ENCODE peak calls at places on chromosomes 2 and 18, in five cellular contexts. One of them, this sample, is unnamed.

GRCh38 chr2:25207078-25207545 is 38.7 kb upstream of the POMC start:
- DNase-seq in activated effector memory CD4-positive, alpha-beta T cell treated with anti-CD3 and anti-CD28 coated beads, Interleukin-2, amount 50 U/mL, for 16 hours: no peak
- DNase-seq in hypothalamus: no peak
- DNase-seq in C1 segment of cervical spinal cord: no peak
- DNase-seq in NCI-H1105: no peak
- DNase-seq in this sample: no peak

GRCh38 chr18:79630266-79631095 is 49.1 kb upstream of the CTDP1 start:
- DNase-seq in activated effector memory CD4-positive, alpha-beta T cell treated with anti-CD3 and anti-CD28 coated beads, Interleukin-2, amount 50 U/mL, for 16 hours: peak; percentile 60
- DNase-seq in hypothalamus: no peak
- DNase-seq in C1 segment of cervical spinal cord: no peak
- DNase-seq in NCI-H1105: no peak
- DNase-seq in this sample: no peak

GRCh38 chr2:214077727-214078126 is 333.1 kb upstream of the VWC2L start:
- DNase-seq in activated effector memory CD4-positive, alpha-beta T cell treated with anti-CD3 and anti-CD28 coated beads, Interleukin-2, amount 50 U/mL, for 16 hours: no peak
- DNase-seq in hypothalamus: no peak
- DNase-seq in C1 segment of cervical spinal cord: no peak
- DNase-seq in NCI-H1105: no peak
- DNase-seq in this sample: no peak

GRCh38 chr2:18500333-18500732 is 60.1 kb downstream of the RDH14 start:
- DNase-seq in activated effector memory CD4-positive, alpha-beta T cell treated with anti-CD3 and anti-CD28 coated beads, Interleukin-2, amount 50 U/mL, for 16 hours: no peak
- DNase-seq in hypothalamus: no peak
- DNase-seq in C1 segment of cervical spinal cord: no peak
- DNase-seq in NCI-H1105: no peak
- DNase-seq in this sample: no peak

GRCh38 chr2:55587-56448 is 9.5 kb upstream of the FAM110C start:
- DNase-seq in activated effector memory CD4-positive, alpha-beta T cell treated with anti-CD3 and anti-CD28 coated beads, Interleukin-2, amount 50 U/mL, for 16 hours: no peak
- DNase-seq in hypothalamus: no peak
- DNase-seq in C1 segment of cervical spinal cord: no peak
- DNase-seq in NCI-H1105: no peak
- DNase-seq in this sample: no peak

GRCh38 chr2:124824441-124824840 is 799.4 kb downstream of the CNTNAP5 start:
- DNase-seq in activated effector memory CD4-positive, alpha-beta T cell treated with anti-CD3 and anti-CD28 coated beads, Interleukin-2, amount 50 U/mL, for 16 hours: no peak
- DNase-seq in hypothalamus: no peak
- DNase-seq in C1 segment of cervical spinal cord: no peak
- DNase-seq in NCI-H1105: no peak
- DNase-seq in this sample: no peak

GRCh38 chr2:12702661-12703121 is 14.0 kb upstream of the TRIB2 start:
- DNase-seq in activated effector memory CD4-positive, alpha-beta T cell treated with anti-CD3 and anti-CD28 coated beads, Interleukin-2, amount 50 U/mL, for 16 hours: no peak
- DNase-seq in hypothalamus: no peak
- DNase-seq in C1 segment of cervical spinal cord: no peak
- DNase-seq in NCI-H1105: no peak
- DNase-seq in this sample: no peak

GRCh38 chr2:129087133-129087813 is 768.6 kb upstream of the HS6ST1 start:
- DNase-seq in activated effector memory CD4-positive, alpha-beta T cell treated with anti-CD3 and anti-CD28 coated beads, Interleukin-2, amount 50 U/mL, for 16 hours: no peak
- DNase-seq in hypothalamus: no peak
- DNase-seq in C1 segment of cervical spinal cord: no peak
- DNase-seq in NCI-H1105: no peak
- DNase-seq in this sample: no peak

GRCh38 chr2:166926657-166927056 is 38.4 kb downstream of the XIRP2 start:
- DNase-seq in activated effector memory CD4-positive, alpha-beta T cell treated with anti-CD3 and anti-CD28 coated beads, Interleukin-2, amount 50 U/mL, for 16 hours: no peak
- DNase-seq in hypothalamus: no peak
- DNase-seq in C1 segment of cervical spinal cord: no peak
- DNase-seq in NCI-H1105: no peak
- DNase-seq in this sample: no peak

GRCh38 chr18:35581555-35582309 is at the start of gene GALNT1:
- DNase-seq in activated effector memory CD4-positive, alpha-beta T cell treated with anti-CD3 and anti-CD28 coated beads, Interleukin-2, amount 50 U/mL, for 16 hours: peak; percentile 68
- DNase-seq in hypothalamus: no peak
- DNase-seq in C1 segment of cervical spinal cord: peak; percentile 48
- DNase-seq in NCI-H1105: peak; percentile 29
- DNase-seq in this sample: peak; percentile 11

GRCh38 chr2:101302016-101302415 is 6.5 kb downstream of the RNF149 start:
- DNase-seq in activated effector memory CD4-positive, alpha-beta T cell treated with anti-CD3 and anti-CD28 coated beads, Interleukin-2, amount 50 U/mL, for 16 hours: no peak
- DNase-seq in hypothalamus: no peak
- DNase-seq in C1 segment of cervical spinal cord: no peak
- DNase-seq in NCI-H1105: no peak
- DNase-seq in this sample: no peak

GRCh38 chr2:61887684-61888303 is 662 bp downstream of the CCT4 start:
- DNase-seq in activated effector memory CD4-positive, alpha-beta T cell treated with anti-CD3 and anti-CD28 coated beads, Interleukin-2, amount 50 U/mL, for 16 hours: peak; percentile 72
- DNase-seq in hypothalamus: no peak
- DNase-seq in C1 segment of cervical spinal cord: no peak
- DNase-seq in NCI-H1105: no peak
- DNase-seq in this sample: no peak

GRCh38 chr2:2007551-2008501 is 263.5 kb upstream of the PXDN start:
- DNase-seq in activated effector memory CD4-positive, alpha-beta T cell treated with anti-CD3 and anti-CD28 coated beads, Interleukin-2, amount 50 U/mL, for 16 hours: no peak
- DNase-seq in hypothalamus: no peak
- DNase-seq in C1 segment of cervical spinal cord: no peak
- DNase-seq in NCI-H1105: no peak
- DNase-seq in this sample: no peak

GRCh38 chr2:100107911-100108647 is 34.3 kb downstream of the AFF3 start:
- DNase-seq in activated effector memory CD4-positive, alpha-beta T cell treated with anti-CD3 and anti-CD28 coated beads, Interleukin-2, amount 50 U/mL, for 16 hours: no peak
- DNase-seq in hypothalamus: no peak
- DNase-seq in C1 segment of cervical spinal cord: no peak
- DNase-seq in NCI-H1105: no peak
- DNase-seq in this sample: no peak

GRCh38 chr2:195319112-195319460 is 337.9 kb upstream of the SLC39A10 start:
- DNase-seq in activated effector memory CD4-positive, alpha-beta T cell treated with anti-CD3 and anti-CD28 coated beads, Interleukin-2, amount 50 U/mL, for 16 hours: no peak
- DNase-seq in hypothalamus: no peak
- DNase-seq in C1 segment of cervical spinal cord: no peak
- DNase-seq in NCI-H1105: no peak
- DNase-seq in this sample: no peak

GRCh38 chr2:233264667-233265066 is 13.2 kb downstream of the ATG16L1 start:
- DNase-seq in activated effector memory CD4-positive, alpha-beta T cell treated with anti-CD3 and anti-CD28 coated beads, Interleukin-2, amount 50 U/mL, for 16 hours: no peak
- DNase-seq in hypothalamus: no peak
- DNase-seq in C1 segment of cervical spinal cord: no peak
- DNase-seq in NCI-H1105: no peak
- DNase-seq in this sample: no peak

GRCh38 chr2:223944166-223944703 is 900 bp downstream of the WDFY1 start:
- DNase-seq in activated effector memory CD4-positive, alpha-beta T cell treated with anti-CD3 and anti-CD28 coated beads, Interleukin-2, amount 50 U/mL, for 16 hours: peak; percentile 72
- DNase-seq in hypothalamus: no peak
- DNase-seq in C1 segment of cervical spinal cord: peak; percentile 35
- DNase-seq in NCI-H1105: peak; percentile 6
- DNase-seq in this sample: peak; percentile 55

GRCh38 chr18:25223899-25224607 is 127.9 kb downstream of the ZNF521 start:
- DNase-seq in activated effector memory CD4-positive, alpha-beta T cell treated with anti-CD3 and anti-CD28 coated beads, Interleukin-2, amount 50 U/mL, for 16 hours: no peak
- DNase-seq in hypothalamus: no peak
- DNase-seq in C1 segment of cervical spinal cord: no peak
- DNase-seq in NCI-H1105: no peak
- DNase-seq in this sample: no peak

GRCh38 chr2:191521608-191522208 is 156.2 kb upstream of the NABP1 start:
- DNase-seq in activated effector memory CD4-positive, alpha-beta T cell treated with anti-CD3 and anti-CD28 coated beads, Interleukin-2, amount 50 U/mL, for 16 hours: no peak
- DNase-seq in hypothalamus: no peak
- DNase-seq in C1 segment of cervical spinal cord: no peak
- DNase-seq in NCI-H1105: no peak
- DNase-seq in this sample: no peak

GRCh38 chr2:6780765-6781274 is 84.9 kb downstream of the CMPK2 start:
- DNase-seq in activated effector memory CD4-positive, alpha-beta T cell treated with anti-CD3 and anti-CD28 coated beads, Interleukin-2, amount 50 U/mL, for 16 hours: no peak
- DNase-seq in hypothalamus: no peak
- DNase-seq in C1 segment of cervical spinal cord: peak; percentile 21
- DNase-seq in NCI-H1105: peak; percentile 89
- DNase-seq in this sample: peak; percentile 65

GRCh38 chr2:144459937-144460336 is 60.0 kb downstream of the ZEB2 start:
- DNase-seq in activated effector memory CD4-positive, alpha-beta T cell treated with anti-CD3 and anti-CD28 coated beads, Interleukin-2, amount 50 U/mL, for 16 hours: peak; percentile 66
- DNase-seq in hypothalamus: no peak
- DNase-seq in C1 segment of cervical spinal cord: no peak
- DNase-seq in NCI-H1105: no peak
- DNase-seq in this sample: no peak

GRCh38 chr2:64831134-64831976 is 157.8 kb upstream of the SLC1A4 start:
- DNase-seq in activated effector memory CD4-positive, alpha-beta T cell treated with anti-CD3 and anti-CD28 coated beads, Interleukin-2, amount 50 U/mL, for 16 hours: peak; percentile 96
- DNase-seq in hypothalamus: peak; percentile 75
- DNase-seq in C1 segment of cervical spinal cord: peak; percentile 76
- DNase-seq in NCI-H1105: peak; percentile 5
- DNase-seq in this sample: peak; percentile 50

GRCh38 chr18:60022671-60023276 is 123.0 kb downstream of the PMAIP1 start:
- DNase-seq in activated effector memory CD4-positive, alpha-beta T cell treated with anti-CD3 and anti-CD28 coated beads, Interleukin-2, amount 50 U/mL, for 16 hours: no peak
- DNase-seq in hypothalamus: no peak
- DNase-seq in C1 segment of cervical spinal cord: no peak
- DNase-seq in NCI-H1105: no peak
- DNase-seq in this sample: no peak

GRCh38 chr2:39738941-39739340 is 40.1 kb downstream of the THUMPD2 start:
- DNase-seq in activated effector memory CD4-positive, alpha-beta T cell treated with anti-CD3 and anti-CD28 coated beads, Interleukin-2, amount 50 U/mL, for 16 hours: no peak
- DNase-seq in hypothalamus: no peak
- DNase-seq in C1 segment of cervical spinal cord: no peak
- DNase-seq in NCI-H1105: no peak
- DNase-seq in this sample: no peak

GRCh38 chr2:169344736-169345506 is 17.4 kb downstream of the LRP2 start:
- DNase-seq in activated effector memory CD4-positive, alpha-beta T cell treated with anti-CD3 and anti-CD28 coated beads, Interleukin-2, amount 50 U/mL, for 16 hours: no peak
- DNase-seq in hypothalamus: no peak
- DNase-seq in C1 segment of cervical spinal cord: no peak
- DNase-seq in NCI-H1105: no peak
- DNase-seq in this sample: no peak

GRCh38 chr2:10501521-10501961 is 53.4 kb upstream of the ODC1 start:
- DNase-seq in activated effector memory CD4-positive, alpha-beta T cell treated with anti-CD3 and anti-CD28 coated beads, Interleukin-2, amount 50 U/mL, for 16 hours: peak; percentile 51
- DNase-seq in hypothalamus: no peak
- DNase-seq in C1 segment of cervical spinal cord: no peak
- DNase-seq in NCI-H1105: no peak
- DNase-seq in this sample: no peak

GRCh38 chr2:39511219-39511785 is 74.2 kb upstream of the MAP4K3 start:
- DNase-seq in activated effector memory CD4-positive, alpha-beta T cell treated with anti-CD3 and anti-CD28 coated beads, Interleukin-2, amount 50 U/mL, for 16 hours: no peak
- DNase-seq in hypothalamus: no peak
- DNase-seq in C1 segment of cervical spinal cord: no peak
- DNase-seq in NCI-H1105: no peak
- DNase-seq in this sample: no peak

GRCh38 chr2:10897956-10898355 is 13.8 kb upstream of the KCNF1 start:
- DNase-seq in activated effector memory CD4-positive, alpha-beta T cell treated with anti-CD3 and anti-CD28 coated beads, Interleukin-2, amount 50 U/mL, for 16 hours: peak; percentile 21
- DNase-seq in hypothalamus: no peak
- DNase-seq in C1 segment of cervical spinal cord: no peak
- DNase-seq in NCI-H1105: no peak
- DNase-seq in this sample: no peak

GRCh38 chr2:201171259-201171814 is 11.6 kb upstream of the CASP10 start:
- DNase-seq in activated effector memory CD4-positive, alpha-beta T cell treated with anti-CD3 and anti-CD28 coated beads, Interleukin-2, amount 50 U/mL, for 16 hours: no peak
- DNase-seq in hypothalamus: no peak
- DNase-seq in C1 segment of cervical spinal cord: no peak
- DNase-seq in NCI-H1105: no peak
- DNase-seq in this sample: no peak

GRCh38 chr2:205372141-205372540 is 310.2 kb upstream of the NRP2 start:
- DNase-seq in activated effector memory CD4-positive, alpha-beta T cell treated with anti-CD3 and anti-CD28 coated beads, Interleukin-2, amount 50 U/mL, for 16 hours: no peak
- DNase-seq in hypothalamus: no peak
- DNase-seq in C1 segment of cervical spinal cord: no peak
- DNase-seq in NCI-H1105: no peak
- DNase-seq in this sample: no peak

GRCh38 chr2:134774074-134774742 is 55.4 kb upstream of the TMEM163 start:
- DNase-seq in activated effector memory CD4-positive, alpha-beta T cell treated with anti-CD3 and anti-CD28 coated beads, Interleukin-2, amount 50 U/mL, for 16 hours: no peak
- DNase-seq in hypothalamus: no peak
- DNase-seq in C1 segment of cervical spinal cord: no peak
- DNase-seq in NCI-H1105: no peak
- DNase-seq in this sample: no peak

GRCh38 chr2:39156107-39156506 is 35.3 kb upstream of the SOS1 start:
- DNase-seq in activated effector memory CD4-positive, alpha-beta T cell treated with anti-CD3 and anti-CD28 coated beads, Interleukin-2, amount 50 U/mL, for 16 hours: no peak
- DNase-seq in hypothalamus: no peak
- DNase-seq in C1 segment of cervical spinal cord: no peak
- DNase-seq in NCI-H1105: no peak
- DNase-seq in this sample: no peak